ENCODE peak calls at places on chromosomes 13 and 19, in six cellular contexts. J, U, G, Q, L and O are unnamed samples.

GRCh38 chr13:40682449-40683240 is 16.2 kb upstream of the FOXO1 start:
- ATAC-seq in J (peak; percentile 30), U (no peak), G (no peak), Q (peak; percentile 46), L (no peak), O (no peak)

GRCh38 chr13:19665427-19665859 is 32.0 kb downstream of the MPHOSPH8 start:
- ATAC-seq in J (no peak), U (peak; percentile 19), G (no peak), Q (peak; percentile 22), L (peak; percentile 84), O (no peak)

GRCh38 chr13:27482996-27483395 is 32.6 kb upstream of the MTIF3 start:
- ATAC-seq in J (no peak), U (no peak), G (peak; percentile 66), Q (peak; percentile 65), L (peak; percentile 44), O (no peak)

GRCh38 chr13:42373048-42373812 is 101.3 kb downstream of the AKAP11 start:
- ATAC-seq in J (no peak), U (no peak), G (no peak), Q (no peak), L (no peak), O (no peak)

GRCh38 chr19:8611890-8612806 is 1.6 kb upstream of the ADAMTS10 start:
- ATAC-seq in J (peak; percentile 16), U (peak; percentile 73), G (no peak), Q (peak; percentile 44), L (peak; percentile 63), O (peak; percentile 64)

GRCh38 chr13:105817011-105817410 is 718.5 kb downstream of the EFNB2 start:
- ATAC-seq in J (no peak), U (no peak), G (no peak), Q (no peak), L (no peak), O (no peak)

GRCh38 chr13:110348751-110349150 is 41.7 kb downstream of the COL4A2 start:
- ATAC-seq in J (no peak), U (no peak), G (no peak), Q (no peak), L (no peak), O (no peak)

GRCh38 chr19:1503089-1503924 is 9.5 kb downstream of the ADAMTSL5 start:
- ATAC-seq in J (no peak), U (peak; percentile 64), G (peak; percentile 29), Q (peak; percentile 4), L (peak; percentile 3), O (no peak)

GRCh38 chr13:99636306-99636705 is 135.0 kb downstream of the TM9SF2 start:
- ATAC-seq in J (no peak), U (no peak), G (no peak), Q (no peak), L (no peak), O (no peak)

GRCh38 chr19:1135454-1135853 is 31.7 kb downstream of the GPX4 start:
- ATAC-seq in J (no peak), U (no peak), G (no peak), Q (no peak), L (no peak), O (no peak)

GRCh38 chr13:35727881-35728280 is 251.4 kb upstream of the MAB21L1 start:
- ATAC-seq in J (no peak), U (no peak), G (no peak), Q (no peak), L (peak; percentile 32), O (no peak)

GRCh38 chr13:42876270-42876714 is 94.9 kb downstream of the FAM216B start:
- ATAC-seq in J (no peak), U (no peak), G (no peak), Q (no peak), L (no peak), O (no peak)

GRCh38 chr19:40414536-40415535 is 1.7 kb upstream of the PRX start:
- ATAC-seq in J (no peak), U (no peak), G (no peak), Q (peak; percentile 27), L (no peak), O (no peak)

GRCh38 chr19:45074744-45075143 is 1.5 kb downstream of the ZNF296 start:
- ATAC-seq in J (no peak), U (no peak), G (no peak), Q (no peak), L (no peak), O (no peak)

GRCh38 chr13:49651775-49652690 is 23.7 kb downstream of the ARL11 start:
- ATAC-seq in J (no peak), U (no peak), G (no peak), Q (no peak), L (no peak), O (no peak)